ENCODE peak calls at places on chromosomes 7 and 10, in five cellular contexts. X is naive thymus-derived CD8-positive, alpha-beta T cell; T is body of pancreas; L is activated B cell treated with CpG ODN at 0.5 μM for 24 hours; A is IMR-90. M is an unnamed sample.

GRCh38 chr7:109094-109493 is 83.3 kb upstream of the FAM20C start:
- ATAC-seq in X (no peak), T (no peak), A (no peak), L (no peak), M (no peak)

GRCh38 chr7:876077-876971 is at the start of gene GET4:
- ATAC-seq in A (peak; percentile 94), X (peak; percentile 80), T (peak; percentile 84), L (peak; percentile 79), M (peak; percentile 86)

GRCh38 chr7:100486111-100486636 is 2.4 kb downstream of the NYAP1 start:
- ATAC-seq in A (no peak), T (no peak), X (no peak), L (no peak), M (no peak)

GRCh38 chr10:68829494-68829893 is 2.2 kb downstream of the STOX1 start:
- ATAC-seq in X (no peak), A (no peak), L (no peak), T (no peak), M (no peak)

GRCh38 chr7:121587454-121587853 is 191.3 kb upstream of the FAM3C start:
- ATAC-seq in L (no peak), T (no peak), A (no peak), X (no peak), M (no peak)

GRCh38 chr7:69757990-69758430 is 159.7 kb downstream of the AUTS2 start:
- ATAC-seq in A (peak; percentile 66), L (no peak), T (no peak), X (no peak), M (no peak)

GRCh38 chr10:28991326-28991725 is 297.5 kb upstream of the LYZL1 start:
- ATAC-seq in T (no peak), X (no peak), L (no peak), A (peak; percentile 93), M (peak; percentile 40)

GRCh38 chr7:117830422-117830954 is 42.8 kb downstream of the CTTNBP2 start:
- ATAC-seq in A (no peak), X (no peak), L (no peak), T (peak; percentile 60), M (no peak)

GRCh38 chr10:61076572-61077114 is 132.7 kb upstream of the RHOBTB1 start:
- ATAC-seq in L (no peak), T (no peak), X (no peak), A (no peak), M (no peak)

GRCh38 chr7:74430961-74431466 is 22.7 kb upstream of the GTF2IRD1 start:
- ATAC-seq in L (no peak), T (no peak), A (no peak), X (no peak), M (no peak)

GRCh38 chr10:22932626-22933370 is 4.9 kb downstream of the ARMC3 start:
- ATAC-seq in L (no peak), T (no peak), A (no peak), X (no peak), M (no peak)

GRCh38 chr7:94683066-94683465 is 27.1 kb upstream of the SGCE start:
- ATAC-seq in X (no peak), A (no peak), L (no peak), T (no peak), M (no peak)

GRCh38 chr10:7130191-7130911 is 280.5 kb downstream of the SFMBT2 start:
- ATAC-seq in L (no peak), X (no peak), A (no peak), T (no peak), M (no peak)

GRCh38 chr7:43884617-43885016 is 15.3 kb upstream of the MRPS24 start:
- ATAC-seq in L (no peak), T (no peak), X (no peak), A (no peak), M (no peak)

GRCh38 chr7:79453558-79454324 is at the start of gene MAGI2:
- ATAC-seq in L (no peak), A (peak; percentile 76), T (peak; percentile 68), X (peak; percentile 49), M (peak; percentile 77)

GRCh38 chr7:130107949-130108674 is 37.8 kb downstream of the KLHDC10 start:
- ATAC-seq in T (no peak), L (no peak), X (no peak), A (no peak), M (no peak)

GRCh38 chr10:112741830-112742402 is 208.1 kb upstream of the TCF7L2 start:
- ATAC-seq in T (peak; percentile 22), A (no peak), X (no peak), L (no peak), M (no peak)

GRCh38 chr10:129936266-129936922 is 27.7 kb downstream of the EBF3 start:
- ATAC-seq in X (no peak), A (no peak), T (no peak), L (no peak), M (no peak)

GRCh38 chr7:2738110-2738509 is 50.1 kb downstream of the AMZ1 start:
- ATAC-seq in L (no peak), A (no peak), X (no peak), T (no peak), M (no peak)

GRCh38 chr7:44771358-44771757 is 22.7 kb downstream of the ZMIZ2 start:
- ATAC-seq in L (no peak), X (no peak), A (no peak), T (no peak), M (peak; percentile 2)

GRCh38 chr10:118401708-118402107 is 59.6 kb upstream of the FAM204A start:
- ATAC-seq in A (no peak), X (no peak), L (no peak), T (no peak), M (no peak)

GRCh38 chr10:93695720-93696119 is 6.7 kb downstream of the FRA10AC1 start:
- ATAC-seq in T (no peak), A (no peak), X (no peak), L (no peak), M (no peak)

GRCh38 chr10:112554263-112554662 is 107.2 kb downstream of the VTI1A start:
- ATAC-seq in L (no peak), T (no peak), X (no peak), A (no peak), M (no peak)

GRCh38 chr10:121709674-121710073 is 111.4 kb upstream of the FGFR2 start:
- ATAC-seq in L (no peak), X (no peak), T (peak; percentile 24), A (no peak), M (no peak)

GRCh38 chr7:157239571-157240270 is 97.1 kb upstream of the DNAJB6 start:
- ATAC-seq in X (no peak), L (no peak), A (no peak), T (no peak), M (no peak)

GRCh38 chr10:132110713-132111112 is 45.0 kb downstream of the JAKMIP3 start:
- ATAC-seq in X (no peak), A (no peak), T (no peak), L (no peak), M (no peak)

GRCh38 chr7:47757946-47758371 is 176.0 kb upstream of the TNS3 start:
- ATAC-seq in T (peak; percentile 66), L (no peak), A (peak; percentile 87), X (no peak), M (peak; percentile 85)

M was measured in SK-N-SH treated with all-trans-retinoic acid at 6 μM for 48 hours.